ENCODE peak calls at places on chromosome 11, in six cellular contexts. One of them, this sample, is unnamed.

GRCh38 chr11:114309517-114309916 is 13.3 kb downstream of the NNMT start:
- DNase-seq in NCI-H1105: no peak
- DNase-seq in dermis microvascular lymphatic vessel endothelial cell: no peak
- DNase-seq in tibial artery: no peak
- DNase-seq in endodermal cell: no peak
- DNase-seq in K562: no peak
- DNase-seq in this sample: no peak

GRCh38 chr11:2300290-2300935 is 1.3 kb downstream of the C11orf21 start:
- DNase-seq in K562: no peak
- DNase-seq in endodermal cell: no peak
- DNase-seq in tibial artery: no peak
- DNase-seq in dermis microvascular lymphatic vessel endothelial cell: no peak
- DNase-seq in NCI-H1105: no peak
- DNase-seq in this sample: no peak

GRCh38 chr11:98411777-98412176 is 609.0 kb upstream of the CNTN5 start:
- DNase-seq in tibial artery: no peak
- DNase-seq in dermis microvascular lymphatic vessel endothelial cell: no peak
- DNase-seq in NCI-H1105: no peak
- DNase-seq in endodermal cell: no peak
- DNase-seq in K562: no peak
- DNase-seq in this sample: no peak

GRCh38 chr11:131690362-131690761 is 319.9 kb downstream of the NTM start:
- DNase-seq in dermis microvascular lymphatic vessel endothelial cell: no peak
- DNase-seq in tibial artery: no peak
- DNase-seq in endodermal cell: no peak
- DNase-seq in K562: no peak
- DNase-seq in NCI-H1105: no peak
- DNase-seq in this sample: no peak

GRCh38 chr11:102280237-102280833 is 36.9 kb upstream of the BIRC3 start:
- DNase-seq in dermis microvascular lymphatic vessel endothelial cell: no peak
- DNase-seq in K562: no peak
- DNase-seq in endodermal cell: no peak
- DNase-seq in NCI-H1105: no peak
- DNase-seq in tibial artery: no peak
- DNase-seq in this sample: no peak

GRCh38 chr11:110376711-110377324 is 52.9 kb upstream of the FDX1 start:
- DNase-seq in tibial artery: no peak
- DNase-seq in dermis microvascular lymphatic vessel endothelial cell: peak
- DNase-seq in K562: peak
- DNase-seq in NCI-H1105: peak
- DNase-seq in endodermal cell: peak
- DNase-seq in this sample: peak

GRCh38 chr11:112087212-112087611 is 539 bp downstream of the SDHD start:
- DNase-seq in dermis microvascular lymphatic vessel endothelial cell: no peak
- DNase-seq in endodermal cell: no peak
- DNase-seq in tibial artery: no peak
- DNase-seq in K562: peak
- DNase-seq in NCI-H1105: no peak
- DNase-seq in this sample: no peak

GRCh38 chr11:980438-981365 is 55.0 kb downstream of the AP2A2 start:
- DNase-seq in endodermal cell: no peak
- DNase-seq in NCI-H1105: no peak
- DNase-seq in dermis microvascular lymphatic vessel endothelial cell: no peak
- DNase-seq in K562: no peak
- DNase-seq in tibial artery: no peak
- DNase-seq in this sample: no peak

GRCh38 chr11:6418958-6419611 is at the start of gene APBB1:
- DNase-seq in NCI-H1105: peak
- DNase-seq in dermis microvascular lymphatic vessel endothelial cell: peak
- DNase-seq in endodermal cell: no peak
- DNase-seq in tibial artery: peak
- DNase-seq in K562: peak
- DNase-seq in this sample: peak

GRCh38 chr11:64694821-64695365 is 28.1 kb downstream of the NRXN2 start:
- DNase-seq in K562: no peak
- DNase-seq in dermis microvascular lymphatic vessel endothelial cell: no peak
- DNase-seq in endodermal cell: peak
- DNase-seq in NCI-H1105: peak
- DNase-seq in tibial artery: no peak
- DNase-seq in this sample: no peak

GRCh38 chr11:2737226-2737590 is 37.4 kb upstream of the KCNQ1OT1 start:
- DNase-seq in K562: no peak
- DNase-seq in dermis microvascular lymphatic vessel endothelial cell: no peak
- DNase-seq in endodermal cell: no peak
- DNase-seq in NCI-H1105: no peak
- DNase-seq in tibial artery: no peak
- DNase-seq in this sample: no peak

GRCh38 chr11:45098929-45099328 is 47.5 kb upstream of the PRDM11 start:
- DNase-seq in K562: no peak
- DNase-seq in NCI-H1105: no peak
- DNase-seq in dermis microvascular lymphatic vessel endothelial cell: no peak
- DNase-seq in endodermal cell: no peak
- DNase-seq in tibial artery: no peak
- DNase-seq in this sample: no peak

GRCh38 chr11:91366816-91367215 is 857.8 kb upstream of the FAT3 start:
- DNase-seq in NCI-H1105: no peak
- DNase-seq in endodermal cell: no peak
- DNase-seq in tibial artery: no peak
- DNase-seq in K562: no peak
- DNase-seq in dermis microvascular lymphatic vessel endothelial cell: no peak
- DNase-seq in this sample: no peak

GRCh38 chr11:37141707-37142106 is 543.7 kb upstream of the RAG2 start:
- DNase-seq in dermis microvascular lymphatic vessel endothelial cell: no peak
- DNase-seq in tibial artery: no peak
- DNase-seq in K562: peak
- DNase-seq in NCI-H1105: no peak
- DNase-seq in endodermal cell: peak
- DNase-seq in this sample: no peak

GRCh38 chr11:86153439-86153838 is 84.6 kb upstream of the PICALM start:
- DNase-seq in tibial artery: no peak
- DNase-seq in K562: no peak
- DNase-seq in NCI-H1105: no peak
- DNase-seq in endodermal cell: no peak
- DNase-seq in dermis microvascular lymphatic vessel endothelial cell: peak
- DNase-seq in this sample: no peak

GRCh38 chr11:57974830-57975229 is 48.9 kb upstream of the OR9Q1 start:
- DNase-seq in tibial artery: no peak
- DNase-seq in K562: no peak
- DNase-seq in NCI-H1105: no peak
- DNase-seq in dermis microvascular lymphatic vessel endothelial cell: no peak
- DNase-seq in endodermal cell: no peak
- DNase-seq in this sample: no peak

GRCh38 chr11:36186340-36186739 is 102.9 kb downstream of the COMMD9 start:
- DNase-seq in NCI-H1105: peak
- DNase-seq in dermis microvascular lymphatic vessel endothelial cell: no peak
- DNase-seq in tibial artery: no peak
- DNase-seq in K562: no peak
- DNase-seq in endodermal cell: no peak
- DNase-seq in this sample: no peak

GRCh38 chr11:18001191-18001590 is 11.7 kb downstream of the SERGEF start:
- DNase-seq in K562: no peak
- DNase-seq in dermis microvascular lymphatic vessel endothelial cell: no peak
- DNase-seq in tibial artery: no peak
- DNase-seq in endodermal cell: no peak
- DNase-seq in NCI-H1105: no peak
- DNase-seq in this sample: no peak

GRCh38 chr11:119764108-119764874 is 35.3 kb upstream of the NECTIN1 start:
- DNase-seq in tibial artery: peak
- DNase-seq in NCI-H1105: peak
- DNase-seq in endodermal cell: peak
- DNase-seq in K562: no peak
- DNase-seq in dermis microvascular lymphatic vessel endothelial cell: no peak
- DNase-seq in this sample: peak

GRCh38 chr11:119223856-119224255 is 17.7 kb downstream of the CBL start:
- DNase-seq in tibial artery: no peak
- DNase-seq in endodermal cell: no peak
- DNase-seq in NCI-H1105: no peak
- DNase-seq in dermis microvascular lymphatic vessel endothelial cell: no peak
- DNase-seq in K562: no peak
- DNase-seq in this sample: no peak